ENCODE peak calls at places on chromosome 14, in ten cellular contexts. U is iPS DF 6.9; O is left ventricle myocardium inferior; E is CD8-positive, alpha-beta memory T cell; Q is SK-N-SH; P is uterus; V is endodermal cell; W is GM23248; F is neuronal stem cell; H is GM12878. X is an unnamed sample.

GRCh38 chr14:38553586-38553985 is 297.7 kb upstream of the CLEC14A start:
- DNase-seq in U (no peak), O (no peak), E (no peak), Q (no peak), P (no peak), V (no peak), W (peak; percentile 92), F (no peak), H (no peak), X (no peak)

GRCh38 chr14:65949711-65950516 is 536.3 kb upstream of the CCDC196 start:
- DNase-seq in U (no peak), O (peak; percentile 54), E (no peak), Q (no peak), P (peak; percentile 23), V (peak; percentile 31), W (peak; percentile 46), F (no peak), H (no peak), X (no peak)

GRCh38 chr14:100131181-100131580 is 28.3 kb downstream of the DEGS2 start:
- DNase-seq in U (no peak), O (no peak), E (no peak), Q (no peak), P (no peak), V (peak; percentile 89), W (no peak), F (no peak), H (no peak), X (no peak)

GRCh38 chr14:68181395-68182326 is 362.1 kb downstream of the RAD51B start:
- DNase-seq in U (no peak), O (no peak), E (no peak), Q (no peak), P (no peak), V (no peak), W (peak; percentile 65), F (no peak), H (peak; percentile 48), X (no peak)

GRCh38 chr14:40053396-40053795 is 621.2 kb upstream of the FBXO33 start:
- DNase-seq in U (no peak), O (no peak), E (no peak), Q (no peak), P (no peak), V (no peak), W (no peak), F (no peak), H (no peak), X (no peak)

GRCh38 chr14:75196468-75196867 is 20.1 kb upstream of the TMED10 start:
- DNase-seq in U (no peak), O (no peak), E (no peak), Q (no peak), P (no peak), V (peak; percentile 69), W (no peak), F (no peak), H (no peak), X (no peak)

GRCh38 chr14:68260121-68260520 is 440.5 kb downstream of the RAD51B start:
- DNase-seq in U (no peak), O (no peak), E (no peak), Q (no peak), P (no peak), V (peak; percentile 86), W (no peak), F (no peak), H (no peak), X (no peak)

GRCh38 chr14:38254565-38255407 is 1.1 kb downstream of the CLEC14A start:
- DNase-seq in U (no peak), O (peak; percentile 16), E (no peak), Q (no peak), P (no peak), V (no peak), W (peak; percentile 38), F (no peak), H (no peak), X (no peak)

DNA sequence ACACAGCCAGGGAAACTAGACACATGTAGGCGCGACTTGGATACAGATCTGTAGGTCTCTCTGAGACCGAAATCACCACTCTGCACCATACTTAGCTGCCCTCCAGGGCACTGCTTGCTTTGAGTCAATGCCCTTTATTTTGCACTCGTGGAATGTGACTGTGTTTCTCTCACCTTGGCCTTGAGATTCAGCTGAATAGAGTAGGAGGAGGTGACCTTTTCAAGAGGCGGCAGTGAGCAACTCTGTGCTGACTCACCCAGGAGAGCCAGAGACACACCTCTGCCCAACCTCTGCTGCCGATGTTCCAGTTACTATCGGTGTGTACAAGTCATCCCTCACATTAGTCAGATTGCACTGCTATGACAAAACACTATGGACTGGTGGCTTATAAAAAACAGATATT is 583.4 kb downstream of the VRK1 start:
- DNase-seq in U (no peak), O (no peak), E (no peak), Q (no peak), P (no peak), V (peak; percentile 65), W (no peak), F (no peak), H (no peak), X (peak; percentile 59)
- H3K27ac ChIP-seq in U (no peak overlapping the region), O (no peak overlapping the region), E (no peak overlapping the region), Q (no peak overlapping the region), P (no peak overlapping the region), V (no peak overlapping the region), W (no peak overlapping the region), F (no peak overlapping the region), H (no peak overlapping the region), X (no peak overlapping the region)

GRCh38 chr14:22561661-22562579 is 27.1 kb downstream of the DAD1 start:
- DNase-seq in U (no peak), O (no peak), E (peak; percentile 93), Q (no peak), P (no peak), V (no peak), W (no peak), F (no peak), H (peak; percentile 81), X (no peak)

GRCh38 chr14:22565391-22565945 is 23.6 kb downstream of the DAD1 start:
- DNase-seq in U (no peak), O (no peak), E (no peak), Q (no peak), P (no peak), V (no peak), W (no peak), F (no peak), H (peak; percentile 87), X (no peak)

GRCh38 chr14:22563987-22564386 is 25.0 kb downstream of the DAD1 start:
- DNase-seq in U (no peak), O (no peak), E (no peak), Q (no peak), P (no peak), V (no peak), W (no peak), F (no peak), H (peak; percentile 96), X (peak; percentile 79)

GRCh38 chr14:22566845-22567244 is 22.2 kb downstream of the DAD1 start:
- DNase-seq in U (no peak), O (no peak), E (no peak), Q (no peak), P (no peak), V (no peak), W (no peak), F (no peak), H (no peak), X (no peak)

DNA sequence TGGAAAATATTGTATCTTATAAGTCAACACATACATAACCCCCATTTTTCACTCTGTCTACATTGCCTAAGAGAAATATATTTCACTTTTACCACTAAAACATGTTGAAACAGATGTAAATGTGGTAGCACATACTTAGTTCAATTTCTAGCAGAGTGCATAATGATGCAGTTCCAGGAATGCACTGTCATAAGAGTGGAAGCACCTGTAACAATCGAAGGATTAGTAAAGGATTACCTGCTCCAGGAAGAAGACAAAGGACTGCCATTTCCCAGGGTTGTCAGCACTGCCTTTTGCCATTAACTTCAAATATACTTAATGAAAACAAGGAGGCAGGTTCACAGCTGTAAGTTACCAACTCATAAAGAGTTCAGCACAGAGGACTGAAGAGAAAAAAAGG is 24.6 kb downstream of the DAD1 start:
- DNase-seq in U (no peak), O (no peak), E (no peak), Q (no peak), P (no peak), V (no peak), W (no peak), F (no peak), H (no peak), X (no peak)
- H3K4me1 ChIP-seq in U (no peaks in the 10 kb centered on the region), O (peaks cover 44% of the 10 kb centered on the region), E (peaks cover 99% of the 10 kb centered on the region), Q (no peaks in the 10 kb centered on the region), P (peaks cover 8% of the 10 kb centered on the region), V (peaks cover 11% of the 10 kb centered on the region), W (peaks cover 2% of the 10 kb centered on the region), F (peaks cover 16% of the 10 kb centered on the region), H (peaks cover 90% of the 10 kb centered on the region), X (peaks cover 3% of the 10 kb centered on the region)

GRCh38 chr14:29896354-29896768 is 31.3 kb downstream of the PRKD1 start:
- DNase-seq in U (no peak), O (no peak), E (no peak), Q (no peak), P (no peak), V (no peak), W (no peak), F (no peak), H (no peak), X (no peak)

GRCh38 chr14:29897181-29897580 is 30.5 kb downstream of the PRKD1 start:
- DNase-seq in U (no peak), O (no peak), E (no peak), Q (no peak), P (no peak), V (no peak), W (no peak), F (no peak), H (no peak), X (no peak)

GRCh38 chr14:29898470-29898869 is 29.2 kb downstream of the PRKD1 start:
- DNase-seq in U (no peak), O (no peak), E (no peak), Q (no peak), P (no peak), V (no peak), W (no peak), F (no peak), H (no peak), X (no peak)

GRCh38 chr14:29894030-29894429 is 33.6 kb downstream of the PRKD1 start:
- DNase-seq in U (no peak), O (no peak), E (no peak), Q (no peak), P (no peak), V (no peak), W (no peak), F (no peak), H (no peak), X (no peak)

DNA sequence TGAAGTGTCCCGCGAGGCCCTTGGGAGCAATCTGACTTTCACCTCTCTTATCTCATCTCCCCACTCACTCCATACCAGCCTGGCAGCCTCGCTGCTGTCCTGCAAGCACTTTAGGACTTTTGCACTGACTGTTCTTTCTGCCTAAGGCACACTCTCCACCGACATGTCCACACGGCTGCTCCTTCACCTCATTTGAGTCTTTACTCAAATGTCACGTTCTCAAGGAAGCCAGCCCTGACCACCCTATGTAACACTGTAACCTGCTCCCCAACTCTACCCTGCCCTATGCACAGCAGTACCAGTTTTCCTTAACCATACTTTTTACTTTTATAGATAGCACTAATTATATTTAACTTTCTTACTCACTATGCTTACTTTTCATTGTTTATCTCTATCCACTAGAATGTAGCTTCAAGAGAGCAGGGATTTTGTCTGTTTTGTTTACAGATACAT is 32.0 kb downstream of the PRKD1 start:
- DNase-seq in U (no peak), O (no peak), E (no peak), Q (no peak), P (no peak), V (no peak), W (no peak), F (no peak), H (no peak), X (no peak)
- H3K9me3 ChIP-seq in U (no peaks in the 10 kb centered on the region), O (no peaks in the 10 kb centered on the region), E (no peaks in the 10 kb centered on the region), Q (no peaks in the 10 kb centered on the region), P (no peaks in the 10 kb centered on the region), V (peaks cover 3% of the 10 kb centered on the region), W (no peaks in the 10 kb centered on the region), F (no peaks in the 10 kb centered on the region), H (no peaks in the 10 kb centered on the region), X (no peaks in the 10 kb centered on the region)

DNA sequence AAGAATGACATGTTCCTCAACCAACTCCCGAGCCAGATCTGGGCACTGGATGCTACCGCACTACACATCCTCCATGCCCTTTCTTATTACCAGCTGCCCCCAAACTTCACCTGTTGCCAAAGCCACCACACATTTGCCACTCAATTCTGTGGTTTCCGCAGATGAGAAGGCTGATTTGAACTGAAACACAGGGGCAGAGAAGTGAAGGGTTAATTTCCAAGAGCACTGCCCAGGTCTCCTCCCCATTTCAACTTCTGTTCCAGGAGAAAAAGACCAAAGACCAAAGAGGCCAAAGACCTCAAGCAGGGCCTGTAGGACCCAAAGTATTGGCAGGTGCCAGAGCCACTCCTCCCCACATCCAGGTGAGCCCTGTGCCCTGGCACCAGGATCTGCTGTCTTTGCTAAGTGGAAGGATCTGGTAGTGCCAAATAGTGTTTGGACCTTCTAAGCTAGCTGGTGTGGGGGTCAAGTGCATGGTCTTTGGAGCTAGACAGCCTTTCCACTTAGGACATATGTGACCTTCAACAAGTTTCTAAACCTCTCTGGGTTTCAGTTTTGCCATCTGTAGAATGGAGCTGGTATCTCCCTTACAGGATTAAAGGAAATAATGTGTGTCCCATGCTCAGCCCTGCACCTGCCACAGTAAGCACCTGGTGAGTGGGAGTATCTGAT is 8.0 kb downstream of the DHRS1 start:
- DNase-seq in U (no peak), O (no peak), E (no peak), Q (no peak), P (no peak), V (no peak), W (no peak), F (no peak), H (no peak), X (no peak)
- H3K27ac ChIP-seq in U (no peak overlapping the region), O (no peak overlapping the region), E (no peak overlapping the region), Q (no peak overlapping the region), P (no peak overlapping the region), V (no peak overlapping the region), W (no peak overlapping the region), F (no peak overlapping the region), H (no peak overlapping the region), X (no peak overlapping the region)